ENCODE peak calls at places on chromosomes 12 and 14, in six cellular contexts. V is GM23248, R is GDM1, G is T-cell, O is WTC11, F is amniotic stem cell. P is an unnamed sample.

GRCh38 chr12:23950011-23950774 is 723 bp upstream of the SOX5 start:
- DNase-seq in F (no peak), G (no peak), R (no peak), V (peak), O (no peak), P (peak)

GRCh38 chr14:22271838-22272237 is 317.2 kb downstream of the DAD1 start:
- DNase-seq in O (no peak), F (no peak), V (no peak), G (no peak), R (no peak), P (no peak)

GRCh38 chr12:120079352-120080042 is 37.1 kb downstream of the RAB35 start:
- DNase-seq in O (no peak), F (no peak), R (no peak), V (peak), G (no peak), P (no peak)

GRCh38 chr12:118330421-118331018 is 42.2 kb downstream of the TAOK3 start:
- DNase-seq in R (peak), O (no peak), F (peak), V (no peak), G (no peak), P (no peak)

GRCh38 chr14:76653875-76654572 is 107.2 kb upstream of the VASH1 start:
- DNase-seq in V (no peak), R (no peak), O (no peak), F (no peak), G (no peak), P (no peak)

GRCh38 chr14:25042362-25043299 is 7.3 kb downstream of the STXBP6 start:
- DNase-seq in V (peak), F (no peak), R (no peak), G (no peak), O (peak), P (peak)

GRCh38 chr12:53485955-53486729 is 13.1 kb downstream of the MAP3K12 start:
- DNase-seq in O (no peak), G (no peak), F (no peak), V (no peak), R (no peak), P (no peak)

GRCh38 chr12:85835810-85836715 is at the start of gene RASSF9:
- DNase-seq in F (no peak), V (peak), G (no peak), R (no peak), O (no peak), P (peak)

GRCh38 chr12:114767906-114768697 is 84.1 kb upstream of the TBX3 start:
- DNase-seq in G (no peak), V (no peak), R (no peak), F (no peak), O (peak), P (no peak)

GRCh38 chr14:49250109-49250508 is 336.1 kb downstream of the RPS29 start:
- DNase-seq in F (no peak), R (no peak), G (no peak), V (peak), O (no peak), P (peak)